ENCODE peak calls at places on chromosomes 12 and 14, in five cellular contexts. One of them, this sample, is unnamed.

GRCh38 chr12:57832966-57833365 is 13.6 kb downstream of the CTDSP2 start:
- DNase-seq in spleen: no peak
- DNase-seq in T-helper 2 cell: no peak
- DNase-seq in omental fat pad: no peak
- DNase-seq in transverse colon: no peak
- DNase-seq in this sample: no peak

GRCh38 chr12:71648537-71648936 is 15.1 kb downstream of the ZFC3H1 start:
- DNase-seq in spleen: no peak
- DNase-seq in T-helper 2 cell: no peak
- DNase-seq in omental fat pad: no peak
- DNase-seq in transverse colon: no peak
- DNase-seq in this sample: no peak

GRCh38 chr12:71160585-71160984 is 2.8 kb upstream of the TSPAN8 start:
- DNase-seq in T-helper 2 cell: peak; percentile 34
- DNase-seq in transverse colon: no peak
- DNase-seq in spleen: no peak
- DNase-seq in omental fat pad: no peak
- DNase-seq in this sample: no peak

GRCh38 chr12:94567784-94568183 is 82.6 kb downstream of the TMCC3 start:
- DNase-seq in transverse colon: no peak
- DNase-seq in omental fat pad: no peak
- DNase-seq in T-helper 2 cell: no peak
- DNase-seq in spleen: no peak
- DNase-seq in this sample: no peak

GRCh38 chr14:92480856-92481255 is 32.7 kb upstream of the RIN3 start:
- DNase-seq in T-helper 2 cell: no peak
- DNase-seq in transverse colon: peak; percentile 4
- DNase-seq in spleen: no peak
- DNase-seq in omental fat pad: no peak
- DNase-seq in this sample: no peak

GRCh38 chr14:95195031-95195430 is 37.7 kb upstream of the DICER1 start:
- DNase-seq in T-helper 2 cell: no peak
- DNase-seq in transverse colon: no peak
- DNase-seq in omental fat pad: no peak
- DNase-seq in spleen: no peak
- DNase-seq in this sample: no peak

GRCh38 chr14:37721976-37722659 is 126.7 kb downstream of the TTC6 start:
- DNase-seq in transverse colon: no peak
- DNase-seq in T-helper 2 cell: no peak
- DNase-seq in spleen: no peak
- DNase-seq in omental fat pad: no peak
- DNase-seq in this sample: no peak

GRCh38 chr12:113359133-113359938 is 949 bp downstream of the PLBD2 start:
- DNase-seq in transverse colon: peak; percentile 20
- DNase-seq in omental fat pad: no peak
- DNase-seq in spleen: no peak
- DNase-seq in T-helper 2 cell: no peak
- DNase-seq in this sample: no peak

GRCh38 chr14:61454545-61454944 is 133.2 kb downstream of the PRKCH start:
- DNase-seq in transverse colon: no peak
- DNase-seq in T-helper 2 cell: no peak
- DNase-seq in omental fat pad: no peak
- DNase-seq in spleen: no peak
- DNase-seq in this sample: no peak

GRCh38 chr12:124359671-124360581 is 65.0 kb downstream of the RFLNA start:
- DNase-seq in spleen: no peak
- DNase-seq in T-helper 2 cell: no peak
- DNase-seq in transverse colon: peak; percentile 78
- DNase-seq in omental fat pad: no peak
- DNase-seq in this sample: peak; percentile 82

GRCh38 chr14:64474698-64475097 is 9.4 kb downstream of the AKAP5 start:
- DNase-seq in spleen: no peak
- DNase-seq in transverse colon: no peak
- DNase-seq in omental fat pad: no peak
- DNase-seq in T-helper 2 cell: no peak
- DNase-seq in this sample: no peak

This sample was measured in thoracic aorta.